ENCODE peak calls at places on chromosome 13, in nine cellular contexts. X, G, W, D, H, B, I, S and K are unnamed samples.

GRCh38 chr13:87123987-87124784 is 547.0 kb upstream of the SLITRK5 start:
- DNase-seq in X (no peak), G (peak), H (peak), S (peak), W (peak), B (no peak), I (no peak), D (peak), K (peak)

GRCh38 chr13:22061371-22061805 is 390.5 kb downstream of the FGF9 start:
- DNase-seq in X (no peak), G (no peak), H (no peak), D (no peak), I (no peak), B (no peak), W (no peak), S (no peak), K (no peak)

GRCh38 chr13:99991013-99991805 is 9.6 kb downstream of the ZIC2 start:
- DNase-seq in S (no peak), B (no peak), G (no peak), X (no peak), H (no peak), I (no peak), W (no peak), D (no peak), K (peak)

GRCh38 chr13:113629814-113630213 is 28.2 kb downstream of the ATP4B start:
- DNase-seq in H (no peak), G (no peak), B (no peak), W (no peak), I (no peak), D (no peak), X (peak), S (no peak), K (no peak)

GRCh38 chr13:32309812-32310706 is 5.1 kb downstream of the ZAR1L start:
- DNase-seq in S (no peak), W (peak), G (peak), B (peak), D (peak), X (no peak), I (no peak), H (peak), K (peak)

GRCh38 chr13:99870541-99870940 is 101.0 kb downstream of the ZIC5 start:
- DNase-seq in B (no peak), D (no peak), W (no peak), X (no peak), H (no peak), I (no peak), G (no peak), S (no peak), K (no peak)

GRCh38 chr13:76853481-76853880 is 32.7 kb downstream of the KCTD12 start:
- DNase-seq in S (no peak), H (peak), G (no peak), X (no peak), I (no peak), B (no peak), D (no peak), W (no peak), K (no peak)

GRCh38 chr13:21898461-21898860 is 227.6 kb downstream of the FGF9 start:
- DNase-seq in B (no peak), H (no peak), W (no peak), S (no peak), D (no peak), X (no peak), G (no peak), I (no peak), K (no peak)

GRCh38 chr13:24217601-24218281 is 57.2 kb downstream of the SPATA13 start:
- DNase-seq in W (peak), G (peak), I (no peak), S (no peak), H (peak), X (no peak), B (peak), D (no peak), K (peak)

GRCh38 chr13:80945328-80945727 is 604.4 kb upstream of the SPRY2 start:
- DNase-seq in G (no peak), W (peak), I (no peak), B (no peak), S (no peak), X (no peak), D (no peak), H (no peak), K (no peak)

GRCh38 chr13:100208596-100208995 is 119.7 kb downstream of the PCCA start:
- DNase-seq in S (no peak), X (no peak), D (peak), B (no peak), H (peak), I (no peak), W (no peak), G (no peak), K (no peak)

GRCh38 chr13:91664036-91664435 is 265.6 kb downstream of the GPC5 start:
- DNase-seq in B (peak), D (no peak), H (peak), G (no peak), S (no peak), X (no peak), W (no peak), I (no peak), K (no peak)

GRCh38 chr13:23020246-23020843 is 160.4 kb upstream of the SGCG start:
- DNase-seq in H (peak), D (peak), S (peak), G (peak), X (no peak), B (peak), I (peak), W (peak), K (peak)

GRCh38 chr13:31236211-31236786 is 36.5 kb downstream of the B3GLCT start:
- DNase-seq in X (no peak), I (no peak), B (no peak), W (peak), G (peak), H (peak), S (peak), D (peak), K (peak)

GRCh38 chr13:106683918-106684317 is 116.0 kb upstream of the ARGLU1 start:
- DNase-seq in I (no peak), S (no peak), W (no peak), X (no peak), B (no peak), G (no peak), H (no peak), D (no peak), K (no peak)

GRCh38 chr13:96935971-96936370 is 58.3 kb downstream of the OXGR1 start:
- DNase-seq in S (no peak), B (no peak), X (no peak), G (no peak), D (no peak), H (no peak), I (no peak), W (no peak), K (no peak)
- H3K4me3 ChIP-seq in S (no peak), B (no peak), X (no peak), G (no peak), D (no peak), H (no peak), I (no peak), W (no peak), K (no peak)

DNA sequence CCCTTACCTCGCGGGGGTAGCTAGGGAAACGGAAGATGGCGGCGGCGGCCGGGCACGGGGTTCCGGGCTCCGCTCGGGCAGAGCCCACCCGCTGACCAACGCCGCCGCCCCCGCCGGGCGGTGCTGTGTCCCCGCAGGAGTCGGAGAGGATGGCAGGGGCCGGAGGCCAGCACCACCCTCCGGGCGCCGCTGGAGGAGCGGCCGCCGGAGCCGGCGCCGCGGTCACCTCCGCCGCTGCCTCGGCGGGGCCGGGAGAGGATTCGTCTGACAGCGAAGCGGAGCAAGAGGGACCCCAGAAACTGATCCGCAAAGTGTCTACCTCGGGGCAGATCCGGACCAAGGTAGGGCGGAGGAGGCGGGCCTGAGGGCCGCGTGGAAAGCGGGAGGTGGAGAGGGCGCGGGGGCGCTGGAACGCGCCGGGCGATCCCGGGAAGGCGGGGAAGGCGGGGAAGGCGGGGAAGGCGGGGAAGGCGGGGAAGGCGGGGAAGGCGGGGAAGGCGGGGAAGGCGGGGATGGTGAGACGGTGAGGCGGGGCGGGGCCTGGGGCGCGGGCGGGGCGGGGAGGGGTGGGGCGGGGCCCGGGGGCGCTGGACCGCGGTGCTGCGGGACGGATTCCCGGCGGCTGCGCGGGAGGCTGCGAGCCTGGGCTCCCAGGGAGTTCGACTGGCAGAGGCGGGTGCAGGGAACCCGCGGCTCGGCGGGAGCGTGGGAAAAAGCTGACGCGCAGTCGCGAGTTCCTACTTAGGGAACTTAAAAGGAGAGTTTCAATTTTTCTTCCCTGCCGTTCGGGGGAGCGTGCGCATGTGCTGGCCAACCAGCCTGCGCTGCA is at the start of gene DGKH:
- DNase-seq in S (no peak), B (peak), D (peak), X (peak), G (peak), I (peak), W (peak), H (peak), K (peak)
- TF ChIP-seq CTCF in S (no peak), B (no peak), D (no peak), X (no peak), G (no peak), I (peak), W (peak), H (peak), K (no peak)

GRCh38 chr13:49435992-49436391 is 7.9 kb downstream of the CAB39L start:
- DNase-seq in I (no peak), S (no peak), H (no peak), G (peak), X (no peak), B (no peak), D (peak), W (peak), K (peak)
- H3K4me3 ChIP-seq in I (no peak), S (no peak), H (no peak), G (no peak), X (no peak), B (no peak), D (no peak), W (no peak), K (no peak)

GRCh38 chr13:110107568-110108347 is 199.2 kb downstream of the COL4A1 start:
- DNase-seq in X (no peak), D (no peak), W (peak), I (no peak), B (no peak), G (no peak), S (no peak), H (no peak), K (peak)

GRCh38 chr13:110109140-110109783 is 197.7 kb downstream of the COL4A1 start:
- DNase-seq in D (peak), G (no peak), S (no peak), I (no peak), W (no peak), X (no peak), H (no peak), B (no peak), K (no peak)

GRCh38 chr13:110106726-110107125 is 200.2 kb downstream of the COL4A1 start:
- DNase-seq in H (no peak), I (peak), W (peak), D (no peak), G (peak), X (no peak), B (peak), S (no peak), K (no peak)

GRCh38 chr13:110109910-110110309 is 197.0 kb downstream of the COL4A1 start:
- DNase-seq in B (peak), X (no peak), H (no peak), W (peak), S (peak), G (peak), D (peak), I (peak), K (peak)

DNA sequence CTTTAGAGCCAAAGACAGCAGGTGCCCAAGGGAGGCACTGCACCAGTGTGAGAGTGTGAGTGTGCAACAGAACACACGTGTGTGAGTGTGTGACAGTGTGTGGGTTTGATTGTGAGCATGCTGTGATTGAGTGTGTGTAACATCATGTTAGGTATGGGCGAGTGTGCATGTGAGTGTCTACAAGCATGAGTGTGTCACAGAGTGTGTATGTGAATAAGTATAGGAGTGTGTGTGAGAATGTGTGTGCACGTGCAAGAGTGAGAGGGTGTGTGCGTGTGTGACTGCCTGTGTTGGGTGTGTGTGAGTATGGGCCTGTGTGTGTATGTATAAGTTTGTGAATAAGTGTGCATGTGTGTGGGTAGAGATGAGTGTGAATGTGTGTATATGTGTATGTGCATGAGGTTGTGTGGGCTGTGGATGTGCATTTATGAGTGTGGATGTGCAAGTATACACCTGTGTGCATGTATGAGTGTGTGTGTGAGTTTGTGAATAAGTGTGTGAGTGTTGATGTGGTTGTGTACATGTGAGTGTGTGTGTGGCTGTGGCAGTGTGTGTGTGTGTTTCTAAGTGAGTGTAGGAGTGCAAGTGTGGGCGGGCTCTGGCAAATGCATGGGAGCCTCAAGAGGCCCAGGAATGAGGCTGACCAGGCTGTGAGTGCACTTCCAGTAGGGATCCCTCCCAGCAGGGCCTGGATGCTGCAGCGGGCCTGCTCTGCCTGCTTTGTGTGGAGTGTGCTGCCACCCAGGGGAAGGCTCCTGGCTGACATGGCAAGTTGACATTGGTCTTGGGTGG is 198.4 kb downstream of the COL4A1 start:
- DNase-seq in W (peak), X (peak), D (peak), B (peak), G (peak), S (no peak), H (peak), I (peak), K (peak)
- TF ChIP-seq CTCF in W (peak), X (peak), D (peak), B (peak), G (peak), S (peak), H (peak), I (peak), K (peak)

GRCh38 chr13:101916758-101917474 is 464.4 kb downstream of the ITGBL1 start:
- DNase-seq in G (no peak), X (no peak), S (no peak), H (no peak), I (no peak), D (no peak), W (no peak), B (no peak), K (no peak)
- H3K4me3 ChIP-seq in G (no peak), X (no peak), S (no peak), H (no peak), I (peak), D (no peak), W (peak), B (peak), K (peak)

DNA sequence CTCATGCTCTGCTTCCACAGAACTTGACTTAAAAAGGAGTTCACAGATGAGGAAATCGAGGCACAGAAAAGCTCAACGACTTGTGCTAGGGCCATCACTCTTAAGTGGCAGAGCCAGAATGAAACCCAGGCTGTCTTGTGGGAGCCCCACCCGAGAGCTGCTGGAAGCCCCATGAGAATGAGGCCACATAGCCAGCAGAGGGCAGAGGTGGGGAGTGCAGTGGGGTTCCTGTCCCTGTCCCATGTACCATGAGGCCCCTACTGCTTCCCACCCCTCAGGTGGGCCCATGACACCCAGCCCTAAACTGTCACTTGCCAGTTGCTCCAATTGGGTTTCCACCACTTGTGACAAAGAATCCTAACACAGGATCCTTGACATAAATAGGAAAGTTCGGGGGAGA is 175.9 kb downstream of the IRS2 start:
- DNase-seq in I (peak), D (peak), G (no peak), S (no peak), B (peak), H (peak), W (peak), X (no peak), K (peak)
- TF ChIP-seq CTCF in I (no peak), D (peak), G (peak), S (no peak), B (peak), H (peak), W (peak), X (no peak), K (peak)